ENCODE peak calls at places on chromosomes 11 and 22, in four cellular contexts. E is mesendoderm, U is right atrium auricular region, I is fibroblast of lung. B is an unnamed sample. For H3K4me1, the result is how much of the 10 kb centered on the place peaks cover.

GRCh38 chr22:23306926-23307325 is 126.6 kb downstream of the BCR start:
- DNase-seq in I (no peak), E (no peak), U (no peak), B (no peak)

GRCh38 chr11:129283141-129283540 is 91.0 kb upstream of the ARHGAP32 start:
- DNase-seq in E (peak), I (no peak), U (no peak), B (peak)

GRCh38 chr11:12777208-12777874 is 103.1 kb downstream of the TEAD1 start:
- DNase-seq in E (no peak), I (no peak), U (no peak), B (no peak)

GRCh38 chr11:116415095-116415494 is 357.7 kb downstream of the BUD13 start:
- DNase-seq in E (peak), I (peak), U (no peak), B (no peak)

GRCh38 chr22:23547818-23548500 is 32.1 kb downstream of the IGLL1 start:
- DNase-seq in I (no peak), E (peak), U (no peak), B (no peak)

GRCh38 chr11:120334894-120335462 is 1.2 kb upstream of the ARHGEF12 start:
- DNase-seq in U (peak), E (peak), I (peak), B (no peak)

GRCh38 chr11:35412285-35412684 is 7.1 kb downstream of the SLC1A2 start:
- DNase-seq in E (peak), U (no peak), I (peak), B (no peak)

GRCh38 chr22:32546480-32546879 is 71.9 kb downstream of the FBXO7 start:
- DNase-seq in I (no peak), U (no peak), E (peak), B (no peak)

GRCh38 chr22:45932066-45932465 is 44.9 kb downstream of the WNT7B start:
- DNase-seq in U (no peak), I (peak), E (no peak), B (no peak)

GRCh38 chr11:61452825-61453224 is 22.9 kb downstream of the SDHAF2 start:
- DNase-seq in I (no peak), U (no peak), E (no peak), B (no peak)

GRCh38 chr11:61448552-61448927 is 18.6 kb downstream of the SDHAF2 start:
- DNase-seq in E (no peak), I (no peak), U (no peak), B (no peak)

GRCh38 chr11:61446211-61446651 is 16.3 kb downstream of the SDHAF2 start:
- DNase-seq in E (peak), U (peak), I (peak), B (peak)

GRCh38 chr11:61445535-61445934 is 15.6 kb downstream of the SDHAF2 start:
- DNase-seq in I (no peak), E (no peak), U (no peak), B (no peak)

GRCh38 chr11:61447601-61448551 is 18.0 kb downstream of the SDHAF2 start:
- DNase-seq in E (no peak), U (no peak), I (no peak), B (no peak)
- H3K4me1 ChIP-seq in E (under half), U (under half), I (under half), B (under half)

DNA sequence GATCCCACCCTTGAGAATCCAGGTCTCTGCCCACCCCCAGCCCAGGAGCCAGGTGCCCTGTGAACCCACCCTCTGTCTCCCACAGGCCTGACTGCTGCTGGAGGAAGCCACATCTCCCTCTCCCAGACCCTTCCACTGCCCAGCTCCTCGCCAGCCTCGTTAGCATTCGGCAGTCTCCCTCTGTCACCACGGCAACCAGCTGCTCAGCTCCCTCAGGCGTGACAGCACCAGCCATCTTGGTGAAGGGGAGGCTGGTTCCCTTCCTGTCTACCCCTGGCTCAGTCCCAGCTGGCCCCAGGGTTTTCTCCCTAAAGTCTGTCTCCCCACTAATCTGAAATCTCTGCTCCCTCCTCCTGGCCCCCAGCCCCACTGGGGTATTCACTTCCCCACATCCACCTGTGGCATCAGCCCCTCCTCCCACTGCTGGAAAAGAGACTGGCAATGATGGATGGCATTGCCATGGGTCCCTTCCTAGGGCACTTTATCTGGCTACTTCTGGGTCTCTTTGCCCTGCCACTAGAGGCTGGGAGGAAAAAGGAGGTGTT is 28.1 kb downstream of the NRXN2 start:
- DNase-seq in I (no peak), E (peak), U (no peak), B (no peak)
- H3K4me1 ChIP-seq in I (under half), E (under half), U (under half), B (under half)

DNA sequence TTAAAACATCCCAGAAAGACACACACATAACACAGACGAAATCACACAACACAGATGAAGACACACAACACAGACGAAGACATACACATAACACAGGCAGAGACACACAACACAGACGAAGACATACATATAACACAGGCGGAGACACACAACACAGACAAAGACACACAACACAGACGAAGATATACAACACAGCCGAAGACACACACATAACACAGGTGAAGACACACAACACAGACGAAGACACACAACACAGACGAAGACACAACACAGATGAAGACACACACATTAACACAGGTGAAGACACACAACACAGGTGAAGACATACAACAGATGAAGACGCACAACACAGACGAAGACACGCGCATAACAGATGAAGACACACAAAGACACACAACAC is 4.8 kb upstream of the MOB2 start:
- DNase-seq in I (no peak), E (no peak), U (no peak), B (no peak)
- H3K4me1 ChIP-seq in I (under half), E (under half), U (under half), B (under half)

DNA sequence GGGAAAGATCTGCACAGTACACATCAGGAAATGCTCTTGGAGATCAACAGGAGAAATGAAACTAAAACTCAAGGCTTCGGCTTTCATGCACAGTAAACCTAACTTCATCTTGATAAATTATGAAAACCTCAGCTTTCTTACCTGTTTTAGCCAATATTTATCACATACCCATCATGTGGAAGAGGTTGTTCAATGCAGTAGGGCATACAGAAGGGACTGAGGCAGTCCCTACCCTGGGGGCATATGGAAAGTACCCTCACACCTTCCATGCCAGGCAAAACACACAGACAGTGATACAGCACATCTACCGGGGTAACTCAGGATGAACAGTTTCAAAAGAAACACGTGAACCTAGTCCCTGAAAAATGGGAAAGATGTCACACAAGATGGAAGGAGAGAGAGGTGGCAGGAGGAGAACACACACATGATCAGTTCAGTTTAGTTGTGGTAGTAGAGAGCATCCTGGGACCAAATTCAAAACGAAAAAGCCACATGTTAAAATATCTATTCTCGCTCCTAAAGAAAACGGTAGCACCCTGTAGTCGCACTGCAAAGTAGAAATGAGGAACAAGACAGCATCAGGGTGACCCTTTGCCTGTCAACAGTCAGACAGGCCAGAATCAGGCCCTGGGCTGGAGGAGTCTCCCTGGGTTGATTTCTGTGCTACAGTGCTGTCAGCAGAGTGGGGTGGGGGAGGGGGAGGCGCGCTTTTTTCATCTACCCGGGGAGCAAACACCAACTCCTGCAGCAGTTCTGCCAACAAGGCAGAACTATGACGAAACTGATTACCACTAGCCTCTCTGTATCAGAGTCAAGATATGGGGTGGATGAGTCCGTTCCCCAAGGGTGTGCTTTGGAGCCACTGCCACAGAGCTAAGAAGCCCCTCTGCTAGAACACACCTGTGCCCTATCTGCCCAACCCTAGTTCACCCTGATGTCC is 1.3 kb downstream of the HIRA start:
- DNase-seq in I (peak), E (peak), U (no peak), B (no peak)
- H3K4me1 ChIP-seq in I (under half), E (under half), U (under half), B (under half)

GRCh38 chr11:72814831-72815618 is 814 bp downstream of the ATG16L2 start:
- DNase-seq in I (peak), E (peak), U (no peak), B (peak)
- H3K4me1 ChIP-seq in I (under half), E (under half), U (under half), B (under half)

GRCh38 chr22:26462051-26462450 is 21.5 kb downstream of the HPS4 start:
- DNase-seq in E (no peak), U (no peak), I (no peak), B (no peak)
- H3K4me1 ChIP-seq in E (under half), U (under half), I (under half), B (under half)